ENCODE peak calls at places on chromosomes 16 and 17, in six cellular contexts. One of them, this sample, is unnamed.

GRCh38 chr17:79944251-79944812 is 91.3 kb downstream of the TBC1D16 start:
- DNase-seq in thoracic aorta: no peak
- DNase-seq in fibroblast of mammary gland: no peak
- DNase-seq in nephron progenitor cell: no peak
- DNase-seq in fibroblast of lung: no peak
- DNase-seq in SK-N-SH: peak
- DNase-seq in this sample: peak

GRCh38 chr17:27651411-27652345 is 20.7 kb downstream of the LGALS9 start:
- DNase-seq in thoracic aorta: no peak
- DNase-seq in fibroblast of mammary gland: peak
- DNase-seq in nephron progenitor cell: peak
- DNase-seq in fibroblast of lung: peak
- DNase-seq in SK-N-SH: peak
- DNase-seq in this sample: peak

GRCh38 chr16:46555981-46556380 is 65.2 kb downstream of the SHCBP1 start:
- DNase-seq in thoracic aorta: no peak
- DNase-seq in fibroblast of mammary gland: peak
- DNase-seq in nephron progenitor cell: no peak
- DNase-seq in fibroblast of lung: no peak
- DNase-seq in SK-N-SH: no peak
- DNase-seq in this sample: no peak

GRCh38 chr17:75619506-75620431 is 13.5 kb upstream of the SMIM5 start:
- DNase-seq in thoracic aorta: no peak
- DNase-seq in fibroblast of mammary gland: peak
- DNase-seq in nephron progenitor cell: peak
- DNase-seq in fibroblast of lung: peak
- DNase-seq in SK-N-SH: peak
- DNase-seq in this sample: peak

GRCh38 chr17:78889525-78889924 is 13.5 kb downstream of the CEP295NL start:
- DNase-seq in thoracic aorta: no peak
- DNase-seq in fibroblast of mammary gland: no peak
- DNase-seq in nephron progenitor cell: no peak
- DNase-seq in fibroblast of lung: no peak
- DNase-seq in SK-N-SH: no peak
- DNase-seq in this sample: no peak

GRCh38 chr16:22942812-22943211 is 128.8 kb downstream of the HS3ST2 start:
- DNase-seq in thoracic aorta: no peak
- DNase-seq in fibroblast of mammary gland: no peak
- DNase-seq in nephron progenitor cell: no peak
- DNase-seq in fibroblast of lung: no peak
- DNase-seq in SK-N-SH: no peak
- DNase-seq in this sample: no peak

GRCh38 chr17:59840908-59841666 is 51.7 kb downstream of the TUBD1 start:
- DNase-seq in thoracic aorta: no peak
- DNase-seq in fibroblast of mammary gland: peak
- DNase-seq in nephron progenitor cell: no peak
- DNase-seq in fibroblast of lung: peak
- DNase-seq in SK-N-SH: no peak
- DNase-seq in this sample: no peak

GRCh38 chr17:67157732-67158639 is 87.0 kb downstream of the HELZ start:
- DNase-seq in thoracic aorta: no peak
- DNase-seq in fibroblast of mammary gland: peak
- DNase-seq in nephron progenitor cell: no peak
- DNase-seq in fibroblast of lung: peak
- DNase-seq in SK-N-SH: peak
- DNase-seq in this sample: no peak

GRCh38 chr17:38430316-38430715 is 2.1 kb downstream of the ARHGAP23 start:
- DNase-seq in thoracic aorta: no peak
- DNase-seq in fibroblast of mammary gland: peak
- DNase-seq in nephron progenitor cell: no peak
- DNase-seq in fibroblast of lung: peak
- DNase-seq in SK-N-SH: no peak
- DNase-seq in this sample: no peak

GRCh38 chr16:66426112-66427035 is 721 bp upstream of the BEAN1 start:
- DNase-seq in thoracic aorta: no peak
- DNase-seq in fibroblast of mammary gland: no peak
- DNase-seq in nephron progenitor cell: no peak
- DNase-seq in fibroblast of lung: no peak
- DNase-seq in SK-N-SH: peak
- DNase-seq in this sample: no peak

GRCh38 chr16:4003576-4003975 is 112.7 kb downstream of the ADCY9 start:
- DNase-seq in thoracic aorta: no peak
- DNase-seq in fibroblast of mammary gland: no peak
- DNase-seq in nephron progenitor cell: no peak
- DNase-seq in fibroblast of lung: no peak
- DNase-seq in SK-N-SH: no peak
- DNase-seq in this sample: no peak

GRCh38 chr16:75821117-75821516 is 94.8 kb upstream of the CPHXL start:
- DNase-seq in thoracic aorta: no peak
- DNase-seq in fibroblast of mammary gland: no peak
- DNase-seq in nephron progenitor cell: no peak
- DNase-seq in fibroblast of lung: no peak
- DNase-seq in SK-N-SH: no peak
- DNase-seq in this sample: no peak

GRCh38 chr17:8925808-8926207 is 39.7 kb downstream of the PIK3R5 start:
- DNase-seq in thoracic aorta: no peak
- DNase-seq in fibroblast of mammary gland: no peak
- DNase-seq in nephron progenitor cell: no peak
- DNase-seq in fibroblast of lung: no peak
- DNase-seq in SK-N-SH: no peak
- DNase-seq in this sample: no peak

GRCh38 chr16:57962756-57963155 is 8.2 kb downstream of the CNGB1 start:
- DNase-seq in thoracic aorta: no peak
- DNase-seq in fibroblast of mammary gland: no peak
- DNase-seq in nephron progenitor cell: no peak
- DNase-seq in fibroblast of lung: no peak
- DNase-seq in SK-N-SH: no peak
- DNase-seq in this sample: no peak

GRCh38 chr16:6190756-6191155 is 1093.2 kb upstream of the EEF2KMT start:
- DNase-seq in thoracic aorta: no peak
- DNase-seq in fibroblast of mammary gland: no peak
- DNase-seq in nephron progenitor cell: no peak
- DNase-seq in fibroblast of lung: no peak
- DNase-seq in SK-N-SH: no peak
- DNase-seq in this sample: no peak

GRCh38 chr17:12789976-12790805 is 893 bp downstream of the ARHGAP44 start:
- DNase-seq in thoracic aorta: no peak
- DNase-seq in fibroblast of mammary gland: no peak
- DNase-seq in nephron progenitor cell: peak
- DNase-seq in fibroblast of lung: no peak
- DNase-seq in SK-N-SH: no peak
- DNase-seq in this sample: peak

GRCh38 chr17:19753661-19754463 is 5.8 kb upstream of the ALDH3A1 start:
- DNase-seq in thoracic aorta: no peak
- DNase-seq in fibroblast of mammary gland: no peak
- DNase-seq in nephron progenitor cell: no peak
- DNase-seq in fibroblast of lung: no peak
- DNase-seq in SK-N-SH: no peak
- DNase-seq in this sample: no peak

DNA sequence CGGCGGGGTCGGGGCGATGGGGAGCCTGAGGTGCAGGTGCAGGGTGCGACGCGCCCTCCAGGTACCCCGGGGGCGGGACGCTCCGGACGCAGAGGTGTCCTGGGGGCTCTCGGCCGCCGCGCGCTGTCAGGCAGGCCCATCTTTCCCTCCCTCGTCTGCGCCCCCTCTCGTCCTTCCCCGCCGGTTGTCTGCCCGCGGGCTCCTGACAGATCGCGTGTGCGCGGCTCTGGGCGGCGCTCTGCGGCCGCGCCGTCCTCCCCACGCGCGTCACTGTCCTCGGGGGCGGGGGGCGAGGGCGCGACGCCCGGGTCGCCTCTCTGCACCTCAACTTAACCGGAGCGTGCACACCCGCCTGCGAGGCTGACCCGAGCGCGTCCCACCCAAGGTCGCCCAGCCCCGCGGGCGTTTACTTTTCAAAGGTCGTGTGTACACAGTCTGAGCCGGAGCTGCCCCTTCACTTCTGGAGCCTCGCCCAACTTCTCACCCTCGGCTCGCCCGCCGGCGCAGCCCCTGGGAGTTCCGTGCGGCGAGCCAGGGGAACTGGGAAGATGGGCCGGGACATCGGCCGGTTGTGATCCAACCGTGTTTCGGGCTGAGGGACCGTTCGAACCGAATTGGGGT is 512 bp downstream of the AKAP1 start:
- DNase-seq in thoracic aorta: no peak
- DNase-seq in fibroblast of mammary gland: peak
- DNase-seq in nephron progenitor cell: peak
- DNase-seq in fibroblast of lung: peak
- DNase-seq in SK-N-SH: peak
- DNase-seq in this sample: peak
- TF ChIP-seq CTCF in thoracic aorta: no peak
- TF ChIP-seq CTCF in fibroblast of mammary gland: no peak
- TF ChIP-seq CTCF in nephron progenitor cell: no peak
- TF ChIP-seq CTCF in fibroblast of lung: peak
- TF ChIP-seq CTCF in SK-N-SH: peak
- TF ChIP-seq CTCF in this sample: no peak

DNA sequence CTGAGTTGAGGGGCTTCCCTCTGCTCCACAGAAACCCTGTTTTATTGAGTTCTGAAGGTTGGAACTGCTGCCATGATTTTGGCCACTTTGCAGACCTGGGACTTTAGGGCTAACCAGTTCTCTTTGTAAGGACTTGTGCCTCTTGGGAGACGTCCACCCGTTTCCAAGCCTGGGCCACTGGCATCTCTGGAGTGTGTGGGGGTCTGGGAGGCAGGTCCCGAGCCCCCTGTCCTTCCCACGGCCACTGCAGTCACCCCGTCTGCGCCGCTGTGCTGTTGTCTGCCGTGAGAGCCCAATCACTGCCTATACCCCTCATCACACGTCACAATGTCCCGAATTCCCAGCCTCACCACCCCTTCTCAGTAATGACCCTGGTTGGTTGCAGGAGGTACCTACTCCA is 26.0 kb downstream of the STH start:
- DNase-seq in thoracic aorta: no peak
- DNase-seq in fibroblast of mammary gland: no peak
- DNase-seq in nephron progenitor cell: no peak
- DNase-seq in fibroblast of lung: no peak
- DNase-seq in SK-N-SH: no peak
- DNase-seq in this sample: no peak
- TF ChIP-seq CTCF in thoracic aorta: no peak
- TF ChIP-seq CTCF in fibroblast of mammary gland: no peak
- TF ChIP-seq CTCF in nephron progenitor cell: no peak
- TF ChIP-seq CTCF in fibroblast of lung: no peak
- TF ChIP-seq CTCF in SK-N-SH: no peak
- TF ChIP-seq CTCF in this sample: no peak

DNA sequence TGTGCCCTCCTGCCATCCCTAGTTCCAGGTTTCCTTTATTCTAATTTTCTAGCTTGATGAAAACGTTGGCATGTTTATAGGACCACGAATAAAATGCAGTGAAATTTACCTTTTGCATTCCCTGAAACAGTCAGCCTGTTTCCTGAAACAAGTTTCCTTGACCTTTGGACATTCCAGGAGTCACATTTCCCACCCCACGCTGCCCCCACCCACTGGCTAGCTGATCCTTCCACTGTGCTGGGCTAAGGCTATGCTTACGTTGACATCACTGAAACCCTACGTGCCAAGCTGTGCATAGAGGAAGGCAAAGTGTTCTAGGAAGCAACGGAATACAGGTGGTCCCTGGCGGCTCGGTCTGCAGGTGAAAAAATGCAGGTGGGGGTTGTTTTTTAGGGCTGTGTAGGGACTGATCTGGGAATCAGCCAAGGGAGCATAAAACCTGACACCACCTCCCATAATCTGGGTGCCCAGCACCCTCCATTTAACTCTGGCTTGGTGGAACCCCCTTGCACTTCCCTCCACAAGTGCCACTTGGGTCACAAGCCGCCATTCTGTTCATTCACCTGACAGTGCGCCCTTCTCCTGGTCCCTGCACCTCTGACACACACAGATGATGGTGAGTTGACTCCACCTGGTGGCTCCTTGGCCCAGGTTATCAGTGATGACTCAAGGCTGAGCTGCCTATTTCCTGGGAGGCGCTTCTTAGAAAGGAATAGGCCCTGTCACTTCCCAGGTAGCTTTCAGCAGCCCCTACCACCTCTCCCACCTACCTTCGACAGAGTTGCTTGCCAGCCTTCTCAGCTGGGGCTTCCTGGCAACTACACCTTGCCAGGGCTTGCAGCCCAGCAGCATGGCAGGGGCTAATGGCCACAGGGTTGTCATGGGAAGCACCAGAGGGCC is 83.7 kb downstream of the N4BP1 start:
- DNase-seq in thoracic aorta: no peak
- DNase-seq in fibroblast of mammary gland: no peak
- DNase-seq in nephron progenitor cell: no peak
- DNase-seq in fibroblast of lung: no peak
- DNase-seq in SK-N-SH: no peak
- DNase-seq in this sample: no peak
- TF ChIP-seq CTCF in thoracic aorta: no peak
- TF ChIP-seq CTCF in fibroblast of mammary gland: no peak
- TF ChIP-seq CTCF in nephron progenitor cell: peak
- TF ChIP-seq CTCF in fibroblast of lung: peak
- TF ChIP-seq CTCF in SK-N-SH: peak
- TF ChIP-seq CTCF in this sample: no peak

GRCh38 chr16:88633684-88634140 is 4.7 kb upstream of the IL17C start:
- DNase-seq in thoracic aorta: no peak
- DNase-seq in fibroblast of mammary gland: peak
- DNase-seq in nephron progenitor cell: peak
- DNase-seq in fibroblast of lung: no peak
- DNase-seq in SK-N-SH: peak
- DNase-seq in this sample: peak
- TF ChIP-seq CTCF in thoracic aorta: no peak
- TF ChIP-seq CTCF in fibroblast of mammary gland: peak
- TF ChIP-seq CTCF in nephron progenitor cell: peak
- TF ChIP-seq CTCF in fibroblast of lung: peak
- TF ChIP-seq CTCF in SK-N-SH: peak
- TF ChIP-seq CTCF in this sample: no peak

GRCh38 chr16:54882556-54882955 is 48.1 kb upstream of the IRX5 start:
- DNase-seq in thoracic aorta: no peak
- DNase-seq in fibroblast of mammary gland: no peak
- DNase-seq in nephron progenitor cell: no peak
- DNase-seq in fibroblast of lung: no peak
- DNase-seq in SK-N-SH: no peak
- DNase-seq in this sample: no peak

GRCh38 chr16:54883358-54883757 is 47.3 kb upstream of the IRX5 start:
- DNase-seq in thoracic aorta: no peak
- DNase-seq in fibroblast of mammary gland: no peak
- DNase-seq in nephron progenitor cell: no peak
- DNase-seq in fibroblast of lung: no peak
- DNase-seq in SK-N-SH: no peak
- DNase-seq in this sample: no peak

GRCh38 chr16:54890381-54890780 is 40.3 kb upstream of the IRX5 start:
- DNase-seq in thoracic aorta: no peak
- DNase-seq in fibroblast of mammary gland: no peak
- DNase-seq in nephron progenitor cell: no peak
- DNase-seq in fibroblast of lung: no peak
- DNase-seq in SK-N-SH: no peak
- DNase-seq in this sample: no peak

DNA sequence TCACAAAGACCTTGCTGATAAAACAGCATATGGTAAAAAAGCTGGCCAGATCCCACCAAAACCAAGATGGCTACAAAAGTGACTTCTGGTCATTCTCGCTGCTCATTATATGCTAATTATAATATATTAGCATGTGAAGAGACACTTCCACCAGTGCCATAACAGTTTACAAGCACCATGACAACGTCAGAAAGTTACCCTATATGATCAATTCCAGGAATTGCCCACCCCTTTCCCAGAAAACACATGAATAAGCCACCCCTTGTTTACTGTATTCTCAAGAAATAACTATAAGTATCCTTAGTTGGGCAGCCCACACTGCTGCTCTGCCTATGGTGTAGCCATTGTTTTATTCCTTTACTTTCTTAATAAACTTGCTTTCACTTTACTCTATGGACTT is 44.6 kb upstream of the IRX5 start:
- DNase-seq in thoracic aorta: no peak
- DNase-seq in fibroblast of mammary gland: no peak
- DNase-seq in nephron progenitor cell: no peak
- DNase-seq in fibroblast of lung: no peak
- DNase-seq in SK-N-SH: no peak
- DNase-seq in this sample: no peak
- TF ChIP-seq CTCF in thoracic aorta: no peak
- TF ChIP-seq CTCF in fibroblast of mammary gland: no peak
- TF ChIP-seq CTCF in nephron progenitor cell: no peak
- TF ChIP-seq CTCF in fibroblast of lung: no peak
- TF ChIP-seq CTCF in SK-N-SH: no peak
- TF ChIP-seq CTCF in this sample: no peak